ENCODE peak calls at places on chromosome 6, in four cellular contexts. V is WTC11, A is K562, S is HepG2. O is an unnamed sample.

GRCh38 chr6:160756871-160757270 is 54.8 kb downstream of the PLG start:
- DNase-seq in V (no peak), A (no peak), S (no peak), O (no peak)

GRCh38 chr6:125957845-125958244 is 1.3 kb downstream of the HINT3 start:
- DNase-seq in V (no peak), A (peak), S (peak), O (peak)

GRCh38 chr6:67888886-67889681 is 746.0 kb upstream of the ADGRB3 start:
- DNase-seq in V (no peak), A (peak), S (peak), O (no peak)

GRCh38 chr6:137471951-137472350 is 22.2 kb downstream of the OLIG3 start:
- DNase-seq in V (no peak), A (no peak), S (no peak), O (no peak)

GRCh38 chr6:3239110-3239830 is 11.8 kb upstream of the TUBB2B start:
- DNase-seq in V (peak), A (peak), S (no peak), O (peak)

GRCh38 chr6:170006524-170007467 is 255.4 kb downstream of the ERMARD start:
- DNase-seq in V (peak), A (no peak), S (no peak), O (no peak)

GRCh38 chr6:21382821-21383455 is 210.6 kb upstream of the SOX4 start:
- DNase-seq in V (no peak), A (no peak), S (no peak), O (no peak)

GRCh38 chr6:7188492-7188891 is 80.7 kb downstream of the RREB1 start:
- DNase-seq in V (no peak), A (no peak), S (no peak), O (no peak)

GRCh38 chr6:136738178-136739057 is 53.9 kb downstream of the MAP3K5 start:
- DNase-seq in V (no peak), A (no peak), S (no peak), O (no peak)

GRCh38 chr6:39184906-39185580 is 44.2 kb downstream of the KCNK5 start:
- DNase-seq in V (no peak), A (no peak), S (no peak), O (no peak)

GRCh38 chr6:168156742-168157265 is 77.8 kb upstream of the FRMD1 start:
- DNase-seq in V (no peak), A (no peak), S (no peak), O (no peak)

GRCh38 chr6:106705156-106705555 is 75.8 kb downstream of the QRSL1 start:
- DNase-seq in V (no peak), A (no peak), S (no peak), O (no peak)

GRCh38 chr6:134021396-134022122 is 30.9 kb downstream of the SLC2A12 start:
- DNase-seq in V (no peak), A (no peak), S (no peak), O (no peak)

GRCh38 chr6:139062921-139063320 is 34.4 kb downstream of the ABRACL start:
- DNase-seq in V (no peak), A (no peak), S (no peak), O (no peak)

GRCh38 chr6:118584906-118585305 is 36.8 kb downstream of the PLN start:
- DNase-seq in V (no peak), A (no peak), S (no peak), O (no peak)

GRCh38 chr6:44126320-44127149 is 717 bp downstream of the MRPL14 start:
- DNase-seq in V (peak), A (no peak), S (peak), O (peak)

GRCh38 chr6:134295953-134296553 is 21.9 kb downstream of the SGK1 start:
- DNase-seq in V (no peak), A (peak), S (peak), O (peak)

GRCh38 chr6:82033631-82034211 is 213.8 kb downstream of the IBTK start:
- DNase-seq in V (no peak), A (no peak), S (no peak), O (no peak)

GRCh38 chr6:57172136-57173055 is at the start of gene BAG2:
- DNase-seq in V (peak), A (peak), S (peak), O (peak)

GRCh38 chr6:9514146-9514545 is 900.7 kb downstream of the TFAP2A start:
- DNase-seq in V (no peak), A (no peak), S (no peak), O (no peak)

GRCh38 chr6:26232950-26233607 is 131.9 kb upstream of the BTN3A2 start:
- DNase-seq in V (no peak), A (no peak), S (no peak), O (peak)

GRCh38 chr6:132084811-132085509 is 133.8 kb upstream of the CCN2 start:
- DNase-seq in V (no peak), A (no peak), S (no peak), O (no peak)

GRCh38 chr6:89044988-89045387 is 35.6 kb upstream of the PNRC1 start:
- DNase-seq in V (no peak), A (no peak), S (no peak), O (no peak)

GRCh38 chr6:110693296-110693695 is 122.0 kb downstream of the CDK19 start:
- DNase-seq in V (no peak), A (no peak), S (no peak), O (no peak)

GRCh38 chr6:37324131-37325033 is 29.4 kb upstream of the RNF8 start:
- DNase-seq in V (no peak), A (no peak), S (no peak), O (no peak)

GRCh38 chr6:5423251-5423650 is 161.9 kb downstream of the FARS2 start:
- DNase-seq in V (no peak), A (no peak), S (no peak), O (no peak)

GRCh38 chr6:34518669-34519365 is 37.3 kb downstream of the SPDEF start:
- DNase-seq in V (no peak), A (no peak), S (no peak), O (no peak)

GRCh38 chr6:63347599-63347998 is 27.8 kb upstream of the LGSN start:
- DNase-seq in V (no peak), A (no peak), S (peak), O (peak)

GRCh38 chr6:20203561-20204528 is 8.4 kb downstream of the MBOAT1 start:
- DNase-seq in V (no peak), A (no peak), S (no peak), O (no peak)

GRCh38 chr6:97322811-97323210 is 39.8 kb upstream of the MMS22L start:
- DNase-seq in V (no peak), A (no peak), S (no peak), O (no peak)

GRCh38 chr6:144849920-144850319 is 564.8 kb downstream of the UTRN start:
- DNase-seq in V (no peak), A (no peak), S (no peak), O (no peak)

GRCh38 chr6:122772724-122773123 is 6.8 kb upstream of the FABP7 start:
- DNase-seq in V (no peak), A (no peak), S (no peak), O (no peak)

GRCh38 chr6:52190409-52190808 is 4.2 kb downstream of the IL17A start:
- DNase-seq in V (no peak), A (no peak), S (no peak), O (no peak)

GRCh38 chr6:87514831-87515230 is 42.1 kb downstream of the SLC35A1 start:
- DNase-seq in V (no peak), A (no peak), S (no peak), O (no peak)
- TF ChIP-seq MAX in V (no peak), A (no peak), S (no peak), O (no peak)

GRCh38 chr6:111958534-111958933 is 85.3 kb upstream of the FYN start:
- DNase-seq in V (no peak), A (no peak), S (no peak), O (no peak)
- TF ChIP-seq HMGXB4 in V (no peak), A (no peak), S (no peak), O (no peak)

GRCh38 chr6:42726485-42727083 is 4.2 kb upstream of the PRPH2 start:
- DNase-seq in V (peak), A (peak), S (peak), O (peak)
- TF ChIP-seq MAX in V (no peak), A (no peak), S (no peak), O (no peak)

GRCh38 chr6:33142501-33142900 is 49.8 kb downstream of the COL11A2 start:
- DNase-seq in V (no peak), A (no peak), S (no peak), O (no peak)

GRCh38 chr6:33144373-33144772 is 47.9 kb downstream of the COL11A2 start:
- DNase-seq in V (no peak), A (no peak), S (no peak), O (no peak)

GRCh38 chr6:33140556-33140955 is 51.7 kb downstream of the COL11A2 start:
- DNase-seq in V (no peak), A (no peak), S (no peak), O (no peak)

GRCh38 chr6:33139596-33140206 is 52.6 kb downstream of the COL11A2 start:
- DNase-seq in V (no peak), A (no peak), S (no peak), O (no peak)

GRCh38 chr6:33143113-33143760 is 49.0 kb downstream of the COL11A2 start:
- DNase-seq in V (peak), A (no peak), S (no peak), O (no peak)
- TF ChIP-seq HMGXB4 in V (no peak), A (no peak), S (no peak), O (no peak)

GRCh38 chr6:111990214-111990613 is 63.7 kb upstream of the CCN6 start:
- DNase-seq in V (no peak), A (no peak), S (no peak), O (no peak)
- TF ChIP-seq MAX in V (no peak), A (no peak), S (no peak), O (no peak)

GRCh38 chr6:30542404-30542725 is 13.9 kb downstream of the GNL1 start:
- DNase-seq in V (no peak), A (no peak), S (no peak), O (no peak)

GRCh38 chr6:30542915-30543314 is 13.4 kb downstream of the GNL1 start:
- DNase-seq in V (no peak), A (no peak), S (no peak), O (peak)

GRCh38 chr6:30543824-30544223 is 12.5 kb downstream of the GNL1 start:
- DNase-seq in V (no peak), A (no peak), S (no peak), O (no peak)

GRCh38 chr6:30547454-30547853 is 8.8 kb downstream of the GNL1 start:
- DNase-seq in V (no peak), A (no peak), S (no peak), O (no peak)

GRCh38 chr6:30544666-30545272 is 11.5 kb downstream of the GNL1 start:
- DNase-seq in V (no peak), A (peak), S (peak), O (peak)
- TF ChIP-seq HMGXB4 in V (no peak), A (no peak), S (no peak), O (no peak)

DNA sequence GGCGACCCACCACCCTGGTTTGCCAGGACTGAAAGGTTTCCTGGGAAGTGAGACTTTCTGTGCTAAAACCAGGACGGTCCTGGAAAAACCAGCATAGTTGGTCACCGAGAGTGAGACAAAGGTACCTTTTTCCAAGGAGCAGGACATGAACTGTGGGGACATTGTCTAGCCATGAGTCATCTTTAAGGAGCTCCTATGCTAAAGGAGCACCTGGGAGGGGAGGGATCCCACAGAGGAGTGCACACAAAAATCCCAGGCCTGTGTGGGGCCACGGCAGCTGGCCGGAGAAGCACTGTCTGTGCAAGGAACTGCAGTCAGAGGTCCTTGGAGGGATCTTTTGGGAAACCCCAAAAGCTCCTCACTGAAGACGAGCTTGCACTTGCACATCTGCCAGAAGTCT is 109.1 kb upstream of the PLEKHG1 start:
- DNase-seq in V (no peak), A (no peak), S (no peak), O (no peak)
- TF ChIP-seq MAX in V (no peak), A (no peak), S (no peak), O (no peak)

O was measured in A549.